ENCODE peak calls at places on chromosomes 13 and 19, in six cellular contexts. A, K, Q, P, L and I are unnamed samples.

GRCh38 chr19:52600639-52601024 is 30.5 kb downstream of the ZNF701 start:
- DNase-seq in P (no peak), K (no peak), L (no peak), Q (peak; percentile 71), A (peak; percentile 6), I (peak; percentile 54)

GRCh38 chr13:38979891-38980627 is 10.6 kb downstream of the STOML3 start:
- DNase-seq in P (no peak), K (no peak), Q (peak; percentile 23), A (no peak), L (peak; percentile 58), I (no peak)

GRCh38 chr13:63948045-63948444 is 2532.4 kb upstream of the PCDH20 start:
- DNase-seq in L (no peak), A (no peak), K (no peak), Q (no peak), P (no peak), I (no peak)

GRCh38 chr13:49836516-49836915 is 44.0 kb upstream of the KPNA3 start:
- DNase-seq in K (no peak), A (no peak), P (no peak), Q (peak; percentile 37), L (no peak), I (peak; percentile 55)

GRCh38 chr13:33053397-33054066 is 37.3 kb downstream of the KL start:
- DNase-seq in L (no peak), A (no peak), P (no peak), Q (no peak), K (no peak), I (no peak)

GRCh38 chr13:81957121-81957520 is 1616.2 kb upstream of the SPRY2 start:
- DNase-seq in Q (no peak), P (no peak), A (no peak), K (no peak), L (no peak), I (no peak)

GRCh38 chr13:73913043-73913740 is 221.0 kb downstream of the KLF12 start:
- DNase-seq in Q (no peak), A (no peak), K (no peak), L (no peak), P (no peak), I (no peak)

GRCh38 chr13:97119899-97120745 is 102.0 kb upstream of the MBNL2 start:
- DNase-seq in Q (no peak), A (no peak), P (no peak), L (no peak), K (no peak), I (no peak)

GRCh38 chr19:47729468-47729798 is 15.9 kb upstream of the NOP53 start:
- DNase-seq in P (peak; percentile 87), A (no peak), L (peak; percentile 64), Q (peak; percentile 87), K (no peak), I (no peak)

GRCh38 chr13:27783111-27783510 is 9.2 kb upstream of the GSX1 start:
- DNase-seq in P (no peak), A (no peak), L (no peak), K (no peak), Q (peak; percentile 37), I (peak; percentile 44)
- TF ChIP-seq CTCF in P (peak; percentile 4), A (no peak), L (peak; percentile 60), K (peak; percentile 59), Q (peak; percentile 44), I (peak; percentile 67)

DNA sequence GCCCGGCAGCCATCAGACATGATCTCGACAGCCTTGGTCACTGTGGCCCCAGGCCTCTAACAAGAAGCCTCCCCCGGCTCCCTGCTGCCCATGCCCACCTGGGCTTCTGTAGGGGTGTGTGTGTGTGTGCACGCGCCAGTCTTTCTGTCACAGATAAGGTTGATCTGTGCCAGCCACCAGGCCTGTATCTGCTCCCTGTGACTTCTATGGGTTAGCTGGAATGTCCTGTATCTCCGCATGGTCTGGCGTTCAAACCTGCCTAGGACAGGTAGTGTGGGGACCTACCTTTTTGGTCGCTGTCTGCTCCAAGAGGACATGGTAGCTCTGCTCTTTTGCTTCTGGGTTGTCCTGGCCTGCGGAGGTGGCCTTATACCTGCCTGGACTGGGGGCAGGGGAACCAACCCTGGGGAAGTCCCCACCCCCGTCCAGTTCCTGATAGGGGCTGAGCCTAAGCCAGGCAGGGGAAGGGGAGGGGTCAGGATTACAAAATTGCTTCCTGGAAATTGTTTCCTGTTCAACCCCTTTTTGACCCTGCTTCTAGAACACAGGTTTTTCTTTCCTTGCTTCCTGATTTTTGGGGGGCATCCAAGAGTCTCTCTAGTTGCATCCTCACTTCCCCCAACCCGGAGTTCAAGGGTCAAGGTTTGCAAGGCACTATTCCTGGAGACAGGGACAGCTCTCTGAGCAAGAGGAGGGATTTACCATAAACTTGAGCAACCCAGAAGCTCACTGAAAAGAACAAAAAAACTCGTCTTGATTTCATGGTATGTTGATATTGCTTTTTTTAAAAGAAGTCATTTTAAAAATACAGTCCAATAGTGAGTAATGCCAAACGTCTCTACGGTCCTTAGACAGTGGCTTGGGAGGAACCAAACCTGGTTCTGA is at the start of gene LRG1:
- DNase-seq in Q (peak; percentile 73), K (no peak), L (no peak), A (peak; percentile 11), P (peak; percentile 89), I (no peak)
- H3K27me3 ChIP-seq in Q (no peaks in the 10 kb centered on the region), K (peaks cover 15% of the 10 kb centered on the region), L (peaks cover 39% of the 10 kb centered on the region), A (peaks cover 28% of the 10 kb centered on the region), P (no peaks in the 10 kb centered on the region), I (no peaks in the 10 kb centered on the region)

GRCh38 chr19:42092350-42092749 is 16.4 kb downstream of the ZNF574 start:
- DNase-seq in Q (no peak), P (no peak), K (no peak), A (peak; percentile 29), L (no peak), I (peak; percentile 55)
- TF ChIP-seq CTCF in Q (peak; percentile 9), P (no peak), K (peak; percentile 57), A (peak; percentile 47), L (peak; percentile 61), I (peak; percentile 50)

GRCh38 chr13:99974939-99975561 is 3.5 kb upstream of the ZIC5 start:
- DNase-seq in P (no peak), A (no peak), K (no peak), L (no peak), Q (no peak), I (no peak)
- H3K27me3 ChIP-seq in P (peaks cover 23% of the 10 kb centered on the region), A (peaks cover 89% of the 10 kb centered on the region), K (peaks cover 91% of the 10 kb centered on the region), L (peaks cover 98% of the 10 kb centered on the region), Q (peaks cover 91% of the 10 kb centered on the region), I (peaks cover 40% of the 10 kb centered on the region)

GRCh38 chr13:48646791-48647190 is 6.9 kb upstream of the CYSLTR2 start:
- DNase-seq in K (no peak), P (no peak), A (no peak), Q (no peak), L (no peak), I (no peak)

GRCh38 chr13:48644951-48645350 is 8.8 kb upstream of the CYSLTR2 start:
- DNase-seq in K (no peak), L (no peak), A (no peak), Q (no peak), P (no peak), I (no peak)

GRCh38 chr13:48648446-48648845 is 5.3 kb upstream of the CYSLTR2 start:
- DNase-seq in Q (no peak), L (no peak), A (no peak), K (no peak), P (no peak), I (no peak)

GRCh38 chr13:48645845-48646244 is 7.9 kb upstream of the CYSLTR2 start:
- DNase-seq in A (no peak), Q (no peak), P (no peak), K (no peak), L (no peak), I (no peak)

DNA sequence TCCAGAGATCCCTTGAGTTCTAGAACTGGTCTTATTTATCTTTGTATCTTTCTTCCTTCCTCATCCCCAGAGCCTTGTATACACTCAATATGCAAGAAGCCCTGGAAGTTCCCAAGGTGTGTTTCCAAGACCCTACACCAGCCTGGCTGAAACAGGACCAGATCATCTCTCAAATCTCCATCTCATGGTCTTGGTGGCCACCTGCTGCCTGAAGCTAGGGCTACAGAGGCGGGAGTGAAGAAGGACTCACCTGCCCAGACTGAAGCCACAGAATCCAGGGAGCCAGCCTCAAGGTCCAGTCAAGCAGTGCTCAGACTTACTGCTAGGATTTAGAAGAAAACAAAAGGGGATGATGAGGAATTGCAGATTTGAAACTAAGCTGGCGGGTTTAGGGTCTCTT is 6.1 kb upstream of the CYSLTR2 start:
- DNase-seq in Q (no peak), A (no peak), P (no peak), L (no peak), K (no peak), I (no peak)
- TF ChIP-seq CTCF in Q (no peak), A (no peak), P (no peak), L (peak; percentile 32), K (no peak), I (no peak)